ENCODE peak calls at places on chromosomes 7 and 10, in four cellular contexts. E is GM12878, J is HepG2, A is K562. D is an unnamed sample.

GRCh38 chr7:134712196-134712595 is 65.5 kb downstream of the BPGM start:
- DNase-seq in J (no peak), A (no peak), E (no peak), D (no peak)

GRCh38 chr7:103031781-103032180 is 42.8 kb downstream of the FBXL13 start:
- DNase-seq in J (no peak), E (no peak), A (no peak), D (no peak)

GRCh38 chr10:50552771-50553535 is 70.8 kb downstream of the SGMS1 start:
- DNase-seq in E (no peak), J (no peak), A (peak), D (peak)

GRCh38 chr10:96919785-96920425 is 87.8 kb downstream of the LCOR start:
- DNase-seq in A (no peak), J (no peak), E (peak), D (no peak)

GRCh38 chr10:26468691-26469090 is 30.6 kb downstream of the APBB1IP start:
- DNase-seq in E (no peak), J (no peak), A (no peak), D (no peak)

GRCh38 chr7:97145068-97145467 is 27.6 kb downstream of the SDHAF3 start:
- DNase-seq in E (no peak), A (no peak), J (peak), D (no peak)

GRCh38 chr10:101489355-101489754 is 98.7 kb downstream of the POLL start:
- DNase-seq in A (no peak), J (peak), E (no peak), D (peak)

GRCh38 chr7:90222811-90223725 is 11.5 kb downstream of the STEAP2 start:
- DNase-seq in J (peak), E (no peak), A (no peak), D (no peak)

GRCh38 chr10:131733596-131733995 is 167.2 kb upstream of the PPP2R2D start:
- DNase-seq in E (no peak), A (no peak), J (no peak), D (no peak)

GRCh38 chr10:124894569-124895215 is 47.2 kb upstream of the ZRANB1 start:
- DNase-seq in A (no peak), E (no peak), J (no peak), D (no peak)

GRCh38 chr7:71886066-71886465 is 526.1 kb downstream of the CALN1 start:
- DNase-seq in A (no peak), J (no peak), E (no peak), D (no peak)

GRCh38 chr10:76287856-76288255 is 856.4 kb downstream of the LRMDA start:
- DNase-seq in J (no peak), A (no peak), E (no peak), D (no peak)

GRCh38 chr7:69399038-69399800 is 199.1 kb upstream of the AUTS2 start:
- DNase-seq in J (no peak), A (no peak), E (no peak), D (no peak)

GRCh38 chr7:100867040-100867795 is at the start of gene TRIP6:
- DNase-seq in J (no peak), E (no peak), A (peak), D (peak)

GRCh38 chr10:69411476-69411875 is 5.2 kb downstream of the TACR2 start:
- DNase-seq in E (no peak), J (no peak), A (no peak), D (no peak)

GRCh38 chr7:107318523-107319160 is 149.8 kb downstream of the HBP1 start:
- DNase-seq in J (no peak), A (peak), E (no peak), D (peak)

GRCh38 chr10:121683803-121684202 is 85.6 kb upstream of the FGFR2 start:
- DNase-seq in A (no peak), J (no peak), E (no peak), D (no peak)

GRCh38 chr7:128876978-128877755 is 14.5 kb downstream of the ATP6V1F start:
- DNase-seq in A (no peak), E (no peak), J (no peak), D (no peak)

GRCh38 chr7:132456418-132456817 is 119.9 kb downstream of the PLXNA4 start:
- DNase-seq in A (peak), J (no peak), E (no peak), D (no peak)

GRCh38 chr7:73830872-73831655 is at the start of gene CLDN4:
- DNase-seq in J (peak), E (no peak), A (no peak), D (no peak)

GRCh38 chr10:22717728-22718127 is 3.4 kb upstream of the PIP4K2A start:
- DNase-seq in J (no peak), E (no peak), A (no peak), D (no peak)

GRCh38 chr7:94882891-94883290 is 24.5 kb upstream of the PPP1R9A start:
- DNase-seq in A (no peak), J (no peak), E (no peak), D (no peak)

GRCh38 chr7:101395376-101395775 is 32.7 kb downstream of the COL26A1 start:
- DNase-seq in E (no peak), A (no peak), J (no peak), D (no peak)

GRCh38 chr10:11448190-11448544 is 163.3 kb downstream of the USP6NL start:
- DNase-seq in A (no peak), E (no peak), J (no peak), D (no peak)

DNA sequence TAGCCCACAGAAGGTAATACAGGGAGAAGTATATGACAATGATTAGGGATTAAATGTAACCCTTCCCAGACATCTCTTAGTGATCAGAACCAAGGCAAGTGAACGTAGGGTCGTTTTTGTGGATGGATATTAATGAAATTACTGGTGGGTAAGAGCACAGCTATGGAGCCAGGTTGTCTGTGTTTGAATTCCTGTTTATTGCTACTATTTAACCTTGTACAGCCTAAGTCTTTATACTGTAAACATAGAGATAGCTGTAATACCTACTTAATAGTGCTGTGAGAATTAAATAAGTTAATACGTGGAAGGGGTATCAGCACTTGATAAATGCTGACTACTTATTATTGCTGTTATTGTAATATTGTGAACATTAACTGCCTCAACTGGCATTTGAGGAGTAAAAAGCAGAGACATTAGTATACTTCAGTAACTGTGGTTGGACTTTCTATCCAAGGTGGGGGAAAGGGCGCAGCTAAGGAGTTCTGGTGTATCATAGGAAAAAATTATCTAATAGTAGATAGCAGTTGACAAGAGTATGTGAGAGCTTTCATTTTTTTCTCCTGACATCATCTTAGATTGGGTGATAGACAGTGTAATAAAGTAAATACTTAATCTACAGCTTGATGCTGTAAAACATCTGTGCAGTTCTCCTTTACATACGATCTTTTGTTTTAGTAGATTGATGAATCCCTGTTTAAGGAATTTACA is 68.8 kb downstream of the PHTF2 start:
- DNase-seq in J (no peak), A (no peak), E (no peak), D (no peak)
- TF ChIP-seq FOXK2 in J (no peak), A (no peak), E (no peak), D (no peak)

DNA sequence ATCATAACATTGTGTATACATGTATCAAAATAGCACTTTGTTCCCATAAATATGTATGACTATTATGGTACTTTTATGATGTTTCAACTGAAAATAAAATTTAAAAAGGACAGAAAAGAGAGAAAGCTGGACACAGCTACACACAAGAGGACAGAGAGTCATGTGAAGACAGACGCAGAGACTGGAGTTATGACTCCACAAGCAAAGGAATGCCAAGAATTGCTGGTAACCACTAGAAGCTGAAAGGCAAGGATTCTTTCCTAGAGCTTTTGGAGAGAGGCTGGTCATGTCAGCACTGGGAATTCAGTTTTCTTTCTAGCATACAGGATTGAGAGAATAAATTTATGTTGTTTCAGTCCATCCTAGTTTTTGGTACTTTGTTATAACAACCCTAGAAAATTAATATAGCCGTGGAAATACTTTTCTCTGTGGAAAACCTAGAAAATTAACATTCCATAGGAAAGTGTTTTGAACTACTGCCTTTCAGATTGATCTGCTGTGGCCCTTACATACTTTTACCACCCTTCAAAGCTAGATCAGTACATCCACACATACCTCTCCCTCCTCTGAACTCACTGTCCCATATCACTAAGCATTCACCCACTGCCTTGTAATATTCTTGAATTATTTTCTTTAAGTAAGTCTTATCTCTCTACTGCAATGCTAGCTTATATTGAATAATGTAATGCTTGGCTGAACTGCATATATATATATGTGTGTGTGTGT is 575.3 kb downstream of the IPMK start:
- DNase-seq in J (no peak), E (no peak), A (no peak), D (no peak)
- TF ChIP-seq SP1 in J (no peak), E (no peak), A (no peak), D (no peak)

GRCh38 chr10:71938211-71938610 is 26.0 kb upstream of the CHST3 start:
- DNase-seq in A (no peak), E (no peak), J (no peak), D (no peak)

GRCh38 chr10:71927669-71928592 is 36.3 kb upstream of the CHST3 start:
- DNase-seq in J (peak), A (no peak), E (no peak), D (no peak)

GRCh38 chr10:71931295-71931694 is 32.9 kb upstream of the CHST3 start:
- DNase-seq in J (no peak), E (no peak), A (no peak), D (no peak)

GRCh38 chr10:71939304-71939703 is 24.9 kb upstream of the CHST3 start:
- DNase-seq in J (no peak), A (no peak), E (no peak), D (no peak)

DNA sequence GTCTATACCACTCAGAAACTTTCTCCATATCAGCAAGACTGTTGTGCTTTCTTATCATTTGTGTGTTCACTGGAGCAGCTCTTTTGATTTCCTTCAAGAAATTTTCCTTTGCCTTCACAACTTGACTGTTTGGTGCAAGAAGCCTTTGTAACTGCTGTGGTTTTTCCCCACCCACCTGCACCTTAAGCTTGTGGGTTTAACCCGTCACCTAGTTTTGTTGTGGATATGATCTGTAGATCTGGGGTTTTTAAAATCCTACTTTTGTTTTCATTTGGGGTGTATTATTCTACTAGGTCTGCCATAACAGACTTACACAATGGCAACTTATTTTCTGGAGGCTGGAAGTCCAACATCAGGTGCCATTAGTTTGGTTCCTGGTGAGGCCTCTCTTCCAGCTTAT is 30.5 kb upstream of the CHST3 start:
- DNase-seq in J (no peak), A (no peak), E (no peak), D (no peak)
- TF ChIP-seq FOXM1 in J (no peak), A (no peak), E (no peak), D (no peak)

GRCh38 chr10:45377321-45377720 is 3.3 kb downstream of the ALOX5 start:
- DNase-seq in A (no peak), J (no peak), E (no peak), D (peak)
- TF ChIP-seq FOXK2 in A (no peak), J (no peak), E (no peak), D (no peak)

DNA sequence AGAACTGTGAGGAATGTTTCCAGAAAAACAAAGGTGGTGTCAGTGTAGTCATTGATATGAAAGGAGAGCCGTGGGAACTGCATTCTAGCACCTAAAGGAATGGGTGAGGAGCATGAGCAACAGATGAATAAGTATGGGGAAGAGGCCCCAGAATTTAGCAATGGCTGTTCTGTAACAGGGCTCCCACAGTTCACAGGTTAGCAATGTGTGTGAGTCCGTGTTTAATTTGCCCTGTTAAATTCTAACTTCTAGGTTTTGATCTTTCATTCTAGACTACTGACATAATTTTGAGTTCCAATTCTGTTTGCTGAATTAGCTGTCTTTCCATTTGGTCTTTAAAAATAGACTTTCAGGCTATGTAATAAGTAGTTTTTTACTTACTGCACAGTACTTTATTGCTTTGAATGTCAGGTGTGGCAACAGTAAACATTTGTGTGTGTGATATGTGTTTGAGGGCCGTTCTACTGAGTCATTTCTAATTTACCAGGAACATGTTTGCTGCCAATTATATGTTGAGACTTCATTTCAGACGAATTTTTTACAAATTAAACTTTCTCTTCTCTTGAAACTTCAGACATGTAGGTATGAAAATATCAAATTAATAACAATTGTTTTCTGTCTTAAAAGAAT is 8.8 kb downstream of the STK17A start:
- DNase-seq in A (no peak), J (peak), E (no peak), D (no peak)
- TF ChIP-seq SP1 in A (no peak), J (no peak), E (no peak), D (no peak)

GRCh38 chr7:99601656-99602310 is 3.7 kb downstream of the TMEM225B start:
- DNase-seq in A (no peak), J (no peak), E (no peak), D (no peak)

GRCh38 chr7:99605527-99605926 is 7.5 kb downstream of the TMEM225B start:
- DNase-seq in J (no peak), A (no peak), E (no peak), D (no peak)

GRCh38 chr7:99606531-99606930 is 8.5 kb downstream of the TMEM225B start:
- DNase-seq in E (no peak), J (no peak), A (no peak), D (no peak)

GRCh38 chr7:99607548-99607947 is 9.2 kb upstream of the ZSCAN25 start:
- DNase-seq in E (no peak), A (peak), J (no peak), D (no peak)
- TF ChIP-seq FOXM1 in E (no peak), A (no peak), J (no peak), D (no peak)

DNA sequence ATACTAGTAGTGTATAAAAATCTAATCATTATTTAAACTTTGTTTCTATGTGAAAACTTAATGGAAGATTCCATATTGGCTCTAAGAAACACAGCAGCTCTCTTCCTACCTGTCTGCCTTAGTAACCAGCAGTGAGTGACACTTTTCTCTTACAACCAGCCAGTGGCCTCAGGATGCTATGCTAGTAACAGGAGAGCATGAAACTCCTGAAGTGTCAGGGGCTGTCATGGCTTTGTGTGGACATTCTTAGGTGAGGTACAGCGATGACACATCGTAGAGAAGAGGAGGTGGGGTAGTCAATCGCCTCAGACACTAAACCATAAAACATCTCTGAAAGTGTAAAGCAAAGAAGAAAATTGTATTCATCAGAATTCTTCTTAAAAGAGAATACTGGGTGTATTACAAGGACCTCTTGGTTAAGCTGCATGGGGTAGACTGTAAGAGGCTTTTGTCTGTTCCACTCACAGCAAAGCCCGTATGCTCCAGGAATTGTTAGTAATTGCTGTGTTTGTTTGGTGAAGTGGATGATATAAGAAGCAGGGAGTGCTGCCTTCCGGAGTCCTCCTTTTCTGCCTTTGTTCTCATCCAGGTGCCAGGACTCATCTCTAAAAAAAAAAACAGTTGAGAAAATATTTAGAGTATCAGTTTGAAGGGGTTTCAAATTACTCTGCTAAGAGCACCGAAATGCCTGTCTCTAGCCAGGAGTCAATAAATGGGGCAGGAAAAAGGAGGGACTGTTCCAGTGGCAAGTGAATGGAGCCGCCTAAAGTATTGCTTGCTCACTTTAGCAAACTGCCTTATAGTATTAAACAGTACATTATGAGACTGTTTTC is 518.8 kb downstream of the CNTNAP2 start:
- DNase-seq in A (no peak), E (no peak), J (no peak), D (no peak)
- TF ChIP-seq FOXK2 in A (no peak), E (no peak), J (no peak), D (no peak)

DNA sequence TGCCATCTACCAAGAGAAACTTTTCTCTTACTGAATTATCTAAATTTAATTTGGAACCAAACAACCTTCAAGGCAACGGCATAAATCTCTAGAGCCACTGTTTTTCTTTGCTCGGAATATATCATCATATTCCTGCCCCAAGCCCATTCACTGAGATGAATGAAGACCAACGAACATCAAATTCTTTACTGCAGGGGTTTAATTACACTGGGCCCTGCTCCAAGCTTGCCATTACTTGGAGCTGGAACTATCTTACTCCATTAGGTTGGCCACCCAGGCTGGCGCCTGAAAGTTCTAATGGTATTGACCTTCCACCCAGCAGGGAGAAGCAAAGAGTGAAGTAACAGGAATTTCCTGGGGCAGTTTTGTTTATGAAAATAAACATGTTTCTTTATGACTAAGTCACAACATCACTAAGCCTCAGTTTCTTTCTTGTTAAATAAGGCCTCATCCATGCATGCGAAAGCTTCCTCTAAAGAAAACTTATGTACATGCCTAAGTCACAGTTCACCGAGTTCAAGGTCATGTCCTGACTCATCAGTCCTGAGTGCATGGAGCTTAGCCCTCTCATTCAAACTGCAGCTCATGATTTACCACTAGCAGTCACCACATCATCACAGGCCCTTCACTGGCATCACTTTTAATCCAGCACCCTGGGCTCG is 42.0 kb upstream of the ANAPC16 start:
- DNase-seq in J (peak), A (no peak), E (peak), D (peak)
- TF ChIP-seq SP1 in J (no peak), A (no peak), E (no peak), D (no peak)

DNA sequence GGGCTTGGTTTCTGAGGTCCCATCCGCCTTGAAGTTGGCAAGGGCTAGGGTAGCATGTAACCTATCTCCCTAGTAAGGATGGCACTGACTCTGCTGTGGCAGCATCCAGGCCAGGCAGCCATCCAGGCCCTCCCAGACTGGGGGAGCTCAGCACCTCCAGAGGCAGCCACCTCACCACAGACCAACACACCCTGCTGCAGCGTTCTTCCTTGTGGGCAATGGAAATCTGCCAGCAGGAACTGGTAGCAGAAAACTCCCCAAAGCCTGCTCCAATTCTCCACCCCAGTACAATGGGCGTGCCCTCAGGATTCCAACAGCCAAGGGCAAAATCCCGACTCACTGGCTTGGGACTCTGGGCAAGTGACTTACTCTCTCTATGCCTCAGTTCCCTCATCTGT is 27.5 kb downstream of the DLG5 start:
- DNase-seq in J (no peak), E (no peak), A (no peak), D (no peak)
- TF ChIP-seq FOXM1 in J (no peak), E (no peak), A (no peak), D (no peak)

D was measured in HEK293T.